ENCODE peak calls at places on chromosomes 4 and X, in nine cellular contexts. W is GM23338; Y is neuronal stem cell; Q is CD4-positive, alpha-beta memory T cell; V is stomach; R is heart right ventricle; U is mammary epithelial cell; L is fibroblast of lung; F is lung. D is an unnamed sample.

GRCh38 chrX:28225508-28225907 is 244.3 kb upstream of the DCAF8L1 start:
- DNase-seq in W (no peak), Y (no peak), Q (no peak), V (no peak), R (no peak), U (no peak), L (no peak), F (no peak), D (no peak)

GRCh38 chrX:42219231-42219630 is 295.9 kb upstream of the CASK start:
- DNase-seq in W (no peak), Y (no peak), Q (no peak), V (no peak), R (no peak), U (peak; percentile 33), L (no peak), F (no peak), D (no peak)

GRCh38 chrX:22357621-22358020 is 84.9 kb downstream of the CBLL2 start:
- DNase-seq in W (no peak), Y (no peak), Q (no peak), V (no peak), R (no peak), U (no peak), L (no peak), F (no peak), D (no peak)

GRCh38 chr4:168514249-168514852 is 17.5 kb downstream of the PALLD start:
- DNase-seq in W (peak; percentile 57), Y (no peak), Q (peak; percentile 18), V (no peak), R (no peak), U (peak; percentile 24), L (peak; percentile 70), F (no peak), D (no peak)

GRCh38 chrX:155263854-155264628 is at the start of gene RAB39B:
- DNase-seq in W (peak; percentile 80), Y (peak; percentile 33), Q (peak; percentile 65), V (peak; percentile 43), R (peak; percentile 28), U (peak; percentile 60), L (peak; percentile 67), F (peak; percentile 37), D (peak; percentile 14)

GRCh38 chr4:98363431-98363830 is 102.2 kb downstream of the RAP1GDS1 start:
- DNase-seq in W (no peak), Y (no peak), Q (no peak), V (no peak), R (no peak), U (peak; percentile 49), L (no peak), F (no peak), D (no peak)

GRCh38 chrX:8783100-8784098 is 17.8 kb downstream of the FAM9A start:
- DNase-seq in W (peak; percentile 79), Y (no peak), Q (peak; percentile 28), V (no peak), R (peak; percentile 15), U (no peak), L (no peak), F (peak; percentile 42), D (no peak)

GRCh38 chrX:87578978-87579377 is 61.4 kb downstream of the KLHL4 start:
- DNase-seq in W (peak; percentile 27), Y (no peak), Q (no peak), V (no peak), R (no peak), U (no peak), L (peak; percentile 21), F (no peak), D (no peak)

GRCh38 chrX:118603981-118604380 is 108.4 kb downstream of the DOCK11 start:
- DNase-seq in W (peak; percentile 69), Y (peak; percentile 38), Q (peak; percentile 33), V (peak; percentile 36), R (peak; percentile 33), U (peak; percentile 39), L (peak; percentile 70), F (peak; percentile 47), D (no peak)

GRCh38 chr4:7326693-7327340 is 107.9 kb downstream of the PSAPL1 start:
- DNase-seq in W (no peak), Y (no peak), Q (no peak), V (no peak), R (no peak), U (no peak), L (no peak), F (no peak), D (no peak)

GRCh38 chr4:34108456-34108855 is 2135.9 kb downstream of the ARAP2 start:
- DNase-seq in W (no peak), Y (no peak), Q (no peak), V (no peak), R (no peak), U (no peak), L (peak; percentile 23), F (no peak), D (no peak)

GRCh38 chr4:2343476-2343875 is 75.0 kb downstream of the ZFYVE28 start:
- DNase-seq in W (no peak), Y (no peak), Q (no peak), V (no peak), R (no peak), U (no peak), L (no peak), F (no peak), D (no peak)

GRCh38 chrX:75061701-75062100 is 94.4 kb downstream of the ABCB7 start:
- DNase-seq in W (no peak), Y (no peak), Q (no peak), V (no peak), R (no peak), U (peak; percentile 4), L (no peak), F (no peak), D (no peak)

GRCh38 chr4:10639100-10639499 is 45.5 kb downstream of the CLNK start:
- DNase-seq in W (no peak), Y (peak; percentile 11), Q (no peak), V (no peak), R (no peak), U (peak; percentile 49), L (no peak), F (no peak), D (no peak)

GRCh38 chr4:5793514-5793913 is 82.5 kb downstream of the EVC start:
- DNase-seq in W (no peak), Y (no peak), Q (no peak), V (no peak), R (no peak), U (no peak), L (no peak), F (no peak), D (no peak)

GRCh38 chrX:30513284-30513683 is 64.3 kb downstream of the TASL start:
- DNase-seq in W (peak; percentile 32), Y (no peak), Q (no peak), V (no peak), R (no peak), U (no peak), L (peak; percentile 23), F (no peak), D (no peak)

GRCh38 chrX:7147431-7147977 is at the start of gene STS:
- DNase-seq in W (peak; percentile 29), Y (peak; percentile 8), Q (no peak), V (peak; percentile 49), R (peak; percentile 25), U (peak; percentile 27), L (no peak), F (peak; percentile 33), D (peak; percentile 10)

GRCh38 chrX:134512566-134512965 is 52.6 kb downstream of the HPRT1 start:
- DNase-seq in W (peak; percentile 31), Y (no peak), Q (no peak), V (no peak), R (no peak), U (peak; percentile 88), L (peak; percentile 64), F (no peak), D (no peak)

GRCh38 chrX:112867570-112867969 is 26.9 kb upstream of the AMOT start:
- DNase-seq in W (peak; percentile 61), Y (no peak), Q (no peak), V (no peak), R (no peak), U (peak; percentile 2), L (no peak), F (no peak), D (no peak)

GRCh38 chrX:3380603-3381002 is 34.2 kb upstream of the MXRA5 start:
- DNase-seq in W (no peak), Y (no peak), Q (no peak), V (no peak), R (no peak), U (no peak), L (no peak), F (no peak), D (no peak)

DNA sequence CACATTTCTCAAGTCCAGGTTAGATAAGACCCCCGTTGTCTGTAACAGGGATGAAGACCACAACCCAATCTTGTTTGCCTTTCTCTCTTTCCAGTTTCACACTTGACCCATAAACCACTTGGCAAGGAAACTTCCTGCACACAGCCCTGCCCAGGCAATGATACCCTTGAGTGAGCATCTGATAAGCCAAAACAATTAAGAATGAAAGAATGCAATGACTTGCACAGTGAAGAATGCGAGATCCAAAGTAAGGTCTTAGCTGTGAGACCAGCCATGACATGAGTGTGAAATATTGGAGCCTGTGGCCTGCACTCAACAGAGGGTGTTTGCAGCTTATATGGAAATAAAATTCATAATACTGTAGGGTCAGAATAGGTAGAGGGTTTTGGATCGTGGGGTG is 37.9 kb upstream of the MXRA5 start:
- DNase-seq in W (no peak), Y (no peak), Q (no peak), V (no peak), R (no peak), U (peak; percentile 14), L (no peak), F (no peak), D (no peak)
- H3K27ac ChIP-seq in W (no peak overlapping the region), Y (no peak overlapping the region), Q (no peak overlapping the region), V (no peak overlapping the region), R (no peak overlapping the region), U (no peak overlapping the region), L (no peak overlapping the region), F (no peak overlapping the region), D (no peak overlapping the region)

DNA sequence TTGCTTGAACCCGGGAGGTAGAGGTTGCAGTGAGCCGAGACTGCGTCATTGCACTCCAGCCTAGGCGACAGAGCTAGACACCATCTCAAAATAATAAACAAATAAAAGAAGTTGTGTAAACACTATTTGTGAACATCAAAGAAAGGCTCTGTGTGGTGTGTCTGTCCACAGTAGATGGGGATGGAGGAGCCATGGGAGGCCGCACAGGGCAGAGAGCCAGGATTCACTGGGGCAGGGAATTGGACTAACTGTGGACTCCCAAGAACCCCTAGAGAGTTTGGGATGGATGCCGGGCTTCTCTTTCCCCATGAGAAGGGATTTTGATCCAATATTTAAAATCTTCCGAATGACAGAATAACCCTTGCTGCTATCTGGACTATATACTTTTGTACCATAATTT is 26.5 kb downstream of the TBC1D1 start:
- DNase-seq in W (no peak), Y (no peak), Q (no peak), V (no peak), R (peak; percentile 39), U (no peak), L (no peak), F (no peak), D (no peak)
- H3K27ac ChIP-seq in W (no peak overlapping the region), Y (no peak overlapping the region), Q (no peak overlapping the region), V (no peak overlapping the region), R (no peak overlapping the region), U (no peak overlapping the region), L (no peak overlapping the region), F (no peak overlapping the region), D (no peak overlapping the region)

GRCh38 chr4:145735777-145736176 is 55.8 kb downstream of the C4orf51 start:
- DNase-seq in W (no peak), Y (no peak), Q (no peak), V (no peak), R (no peak), U (no peak), L (no peak), F (no peak), D (no peak)
- H3K27ac ChIP-seq in W (no peak overlapping the region), Y (no peak overlapping the region), Q (no peak overlapping the region), V (peak overlapping the region; percentile 96), R (peak overlapping the region; percentile 100), U (peak overlapping the region; percentile 99), L (peak overlapping the region; percentile 100), F (peak overlapping the region; percentile 91), D (no peak overlapping the region)

GRCh38 chr4:150257338-150257737 is 179.1 kb downstream of the DCLK2 start:
- DNase-seq in W (no peak), Y (no peak), Q (no peak), V (no peak), R (no peak), U (no peak), L (no peak), F (no peak), D (no peak)
- H3K27ac ChIP-seq in W (no peak overlapping the region), Y (no peak overlapping the region), Q (no peak overlapping the region), V (no peak overlapping the region), R (no peak overlapping the region), U (no peak overlapping the region), L (no peak overlapping the region), F (no peak overlapping the region), D (no peak overlapping the region)

D was measured in substantia nigra.